ENCODE peak calls at places on chromosomes 5 and 9, in four cellular contexts. T, A, Z and G are unnamed samples.

GRCh38 chr5:110900829-110901228 is 162.0 kb downstream of the SLC25A46 start:
- DNase-seq in T (peak; percentile 28), Z (no peak), A (no peak), G (no peak)

GRCh38 chr5:516338-516925 is 7.8 kb downstream of the SLC9A3 start:
- DNase-seq in T (no peak), Z (no peak), A (no peak), G (peak; percentile 4)

GRCh38 chr5:130808691-130809090 is 356.4 kb downstream of the HINT1 start:
- DNase-seq in Z (no peak), A (no peak), T (no peak), G (no peak)

GRCh38 chr5:139734517-139734916 is 61.1 kb upstream of the PSD2 start:
- DNase-seq in A (peak; percentile 14), Z (no peak), T (no peak), G (no peak)

GRCh38 chr5:172529896-172530295 is 75.6 kb upstream of the SH3PXD2B start:
- DNase-seq in Z (no peak), A (no peak), T (no peak), G (no peak)

GRCh38 chr5:116315531-116315930 is 230.7 kb downstream of the COMMD10 start:
- DNase-seq in Z (no peak), A (no peak), T (no peak), G (no peak)

GRCh38 chr9:130382636-130383349 is 62.0 kb upstream of the ASS1 start:
- DNase-seq in A (no peak), Z (no peak), T (no peak), G (no peak)

GRCh38 chr9:35102465-35102768 is 514 bp downstream of the STOML2 start:
- DNase-seq in A (peak; percentile 83), T (peak; percentile 6), Z (no peak), G (no peak)

GRCh38 chr9:109414125-109414785 is 83.9 kb downstream of the PTPN3 start:
- DNase-seq in A (no peak), T (no peak), Z (no peak), G (no peak)

GRCh38 chr9:135152608-135153337 is 65.3 kb downstream of the OLFM1 start:
- DNase-seq in T (no peak), Z (no peak), A (no peak), G (no peak)

GRCh38 chr9:4530375-4530774 is 40.1 kb downstream of the SLC1A1 start:
- DNase-seq in T (no peak), A (no peak), Z (no peak), G (no peak)

GRCh38 chr9:101705135-101705661 is 33.2 kb downstream of the GRIN3A start:
- DNase-seq in Z (no peak), A (no peak), T (no peak), G (peak; percentile 33)

GRCh38 chr5:128965638-128966302 is 482 bp downstream of the SLC27A6 start:
- DNase-seq in T (no peak), A (peak; percentile 38), Z (no peak), G (peak; percentile 8)

GRCh38 chr9:133205996-133206931 is 2.8 kb downstream of the OBP2B start:
- DNase-seq in T (no peak), A (peak; percentile 71), Z (no peak), G (no peak)

GRCh38 chr9:69198526-69199250 is 24.6 kb downstream of the TJP2 start:
- DNase-seq in A (no peak), T (no peak), Z (no peak), G (no peak)

GRCh38 chr9:85743290-85744128 is 1.8 kb upstream of the AGTPBP1 start:
- DNase-seq in A (no peak), Z (no peak), T (peak; percentile 87), G (peak; percentile 58)

DNA sequence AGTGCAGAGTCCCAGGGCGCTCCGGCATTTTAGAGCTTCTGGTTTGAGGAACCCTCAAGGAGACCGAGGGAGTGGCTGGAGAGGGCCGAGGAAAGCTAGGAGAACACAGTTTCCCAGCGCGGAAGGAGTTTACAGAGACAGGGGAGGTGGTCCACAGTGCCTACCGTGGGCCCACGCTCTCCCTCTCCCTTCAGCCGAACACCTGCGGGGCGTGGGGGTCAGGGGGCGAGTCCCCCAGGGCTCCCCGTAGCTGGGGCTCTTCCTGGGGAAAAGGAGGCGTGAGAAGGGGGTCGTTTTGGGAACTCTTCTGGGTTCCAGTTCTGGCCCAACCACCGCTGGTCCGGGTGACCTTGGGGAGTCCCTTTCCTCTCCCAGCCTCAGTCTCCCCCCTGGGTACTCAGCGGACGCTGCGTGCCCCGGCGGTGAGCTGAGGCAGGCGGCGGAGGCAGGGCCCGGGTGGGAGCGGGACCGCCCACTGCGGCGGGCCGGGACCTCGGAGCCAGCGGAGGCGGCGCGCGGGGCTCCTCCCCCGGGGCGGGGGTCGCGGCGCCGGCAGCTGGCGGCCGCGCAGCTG is 368 bp upstream of the FRMPD1 start:
- DNase-seq in A (no peak), T (no peak), Z (no peak), G (no peak)
- H3K4me3 ChIP-seq in A (no peak overlapping the region), T (no peak overlapping the region), Z (no peak overlapping the region), G (peak overlapping the region; percentile 61)

GRCh38 chr5:173826179-173826920 is 61.8 kb upstream of the CPEB4 start:
- DNase-seq in T (no peak), A (no peak), Z (no peak), G (no peak)

GRCh38 chr5:173829826-173830225 is 58.3 kb upstream of the CPEB4 start:
- DNase-seq in A (no peak), Z (peak; percentile 80), T (peak; percentile 4), G (no peak)

GRCh38 chr5:173828952-173829351 is 59.2 kb upstream of the CPEB4 start:
- DNase-seq in A (no peak), Z (no peak), T (no peak), G (no peak)

GRCh38 chr5:173825215-173825865 is 62.8 kb upstream of the CPEB4 start:
- DNase-seq in Z (no peak), T (peak; percentile 56), A (no peak), G (no peak)

GRCh38 chr5:173826921-173827350 is 61.2 kb upstream of the CPEB4 start:
- DNase-seq in A (no peak), Z (no peak), T (no peak), G (no peak)
- H3K27ac ChIP-seq in A (no peak overlapping the region), Z (no peak overlapping the region), T (no peak overlapping the region), G (no peak overlapping the region)

GRCh38 chr9:110807956-110808598 is 139.5 kb downstream of the MUSK start:
- DNase-seq in T (no peak), A (no peak), Z (no peak), G (no peak)

GRCh38 chr9:110814159-110814558 is 145.6 kb downstream of the MUSK start:
- DNase-seq in A (no peak), T (no peak), Z (no peak), G (no peak)

GRCh38 chr9:110810251-110810976 is 141.8 kb downstream of the MUSK start:
- DNase-seq in T (no peak), A (no peak), Z (no peak), G (no peak)

GRCh38 chr9:110808599-110808980 is 140.0 kb downstream of the MUSK start:
- DNase-seq in Z (no peak), A (no peak), T (no peak), G (no peak)

GRCh38 chr9:110809038-110809595 is 140.5 kb downstream of the MUSK start:
- DNase-seq in T (no peak), A (no peak), Z (no peak), G (no peak)
- H3K4me3 ChIP-seq in T (no peak overlapping the region), A (no peak overlapping the region), Z (no peak overlapping the region), G (no peak overlapping the region)

DNA sequence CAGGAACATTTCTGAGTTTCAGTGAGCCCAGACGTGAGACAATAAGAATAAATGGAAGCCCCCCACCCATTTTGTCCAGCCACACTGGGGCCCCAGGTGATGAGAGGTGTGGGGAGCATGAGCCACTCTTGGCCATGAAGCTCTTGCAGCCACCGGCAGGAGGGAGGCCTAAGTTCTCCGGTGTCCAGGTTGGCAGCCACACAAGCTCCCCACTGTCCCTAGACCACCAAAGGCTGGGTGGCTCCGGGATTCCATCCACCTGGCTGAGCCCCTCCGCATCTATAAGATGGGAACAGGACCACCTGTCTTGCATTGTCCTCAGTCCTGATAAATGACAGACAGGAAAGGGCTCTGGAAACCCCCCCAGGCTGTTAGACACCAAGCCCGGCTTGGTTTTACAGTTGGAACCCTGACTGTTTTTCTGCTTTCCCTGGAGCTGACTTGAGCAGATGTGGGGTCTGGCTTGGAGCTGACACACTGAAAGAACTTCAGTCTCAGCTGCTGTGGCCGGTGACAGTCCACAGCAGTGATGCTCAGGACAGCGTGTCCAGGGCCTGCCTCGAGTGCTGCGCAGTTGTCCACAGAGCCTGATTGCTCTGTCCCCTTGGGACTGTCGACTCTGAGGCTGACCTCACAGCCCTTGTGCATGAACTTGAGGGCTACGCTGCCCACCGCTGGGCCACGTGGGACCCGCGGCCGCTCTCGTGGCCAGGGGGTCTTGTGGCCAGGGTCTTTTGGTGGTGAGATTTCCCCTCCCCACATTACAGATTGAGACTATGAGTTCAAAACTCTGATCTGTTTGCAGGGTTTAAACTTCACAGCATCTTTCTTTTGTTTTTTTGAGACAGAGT is 74.8 kb downstream of the PSMB7 start:
- DNase-seq in A (peak; percentile 75), Z (no peak), T (no peak), G (peak; percentile 29)
- H3K27ac ChIP-seq in A (peak overlapping the region; percentile 32), Z (no peak overlapping the region), T (no peak overlapping the region), G (no peak overlapping the region)

GRCh38 chr5:149310947-149311675 is 34.2 kb upstream of the GRPEL2 start:
- DNase-seq in T (peak; percentile 83), Z (no peak), A (peak; percentile 84), G (peak; percentile 87)
- H3K4me3 ChIP-seq in T (no peak overlapping the region), Z (no peak overlapping the region), A (no peak overlapping the region), G (no peak overlapping the region)